ENCODE peak calls at places on chromosome 1, in five cellular contexts. E, M, T, H and B are unnamed samples.
A peak's percentile ranks its signal among the peaks of the same experiment; 100 is the strongest.

GRCh38 chr1:56400526-56400925 is 178.8 kb downstream of the PLPP3 start:
- DNase-seq in E (no peak), M (no peak), T (no peak), H (no peak), B (no peak)

GRCh38 chr1:86207323-86207722 is 50.8 kb upstream of the COL24A1 start:
- DNase-seq in E (no peak), M (no peak), T (no peak), H (no peak), B (peak; percentile 4)

GRCh38 chr1:172449585-172450523 is 6.0 kb upstream of the PIGC start:
- DNase-seq in E (peak; percentile 83), M (peak; percentile 85), T (peak; percentile 93), H (no peak), B (peak; percentile 70)

GRCh38 chr1:2298685-2299673 is 70.9 kb downstream of the SKI start:
- DNase-seq in E (no peak), M (no peak), T (no peak), H (no peak), B (no peak)

GRCh38 chr1:46527474-46528296 is 23.8 kb downstream of the KNCN start:
- DNase-seq in E (peak; percentile 87), M (peak; percentile 45), T (peak; percentile 90), H (no peak), B (peak; percentile 64)

GRCh38 chr1:221093903-221094865 is 214.9 kb downstream of the HLX start:
- DNase-seq in E (no peak), M (no peak), T (peak; percentile 10), H (no peak), B (no peak)

GRCh38 chr1:183840140-183840539 is 35.2 kb downstream of the RGL1 start:
- DNase-seq in E (no peak), M (no peak), T (no peak), H (no peak), B (no peak)

GRCh38 chr1:17404034-17404671 is 32.2 kb downstream of the PADI6 start:
- DNase-seq in E (no peak), M (no peak), T (no peak), H (no peak), B (no peak)

GRCh38 chr1:242523968-242524570 is 428 bp downstream of the PLD5 start:
- DNase-seq in E (peak; percentile 51), M (no peak), T (peak; percentile 90), H (no peak), B (peak; percentile 70)

DNA sequence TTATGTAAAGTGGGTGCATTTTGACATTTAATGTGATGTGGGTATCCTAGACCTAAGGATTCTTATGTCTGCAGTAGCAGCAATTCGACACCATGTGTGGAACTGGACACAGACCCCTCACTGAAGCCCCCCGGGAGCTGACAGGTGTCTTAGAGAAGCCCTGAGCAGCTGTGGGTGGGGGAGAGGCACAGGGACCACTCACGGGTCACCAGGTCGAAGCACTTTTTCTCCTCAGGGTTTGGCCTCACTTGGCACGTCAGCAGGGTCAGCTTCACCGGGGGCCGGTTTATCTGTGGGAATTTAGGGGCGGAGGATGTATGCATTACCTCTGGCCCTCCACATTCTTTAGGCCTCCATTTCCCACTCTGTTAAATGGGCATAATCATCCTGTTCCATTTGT is 14.0 kb upstream of the TCEA3 start:
- DNase-seq in E (no peak), M (no peak), T (no peak), H (no peak), B (no peak)
- TF ChIP-seq JUNB in E (no peak), M (no peak), T (no peak), H (no peak), B (no peak)

GRCh38 chr1:152954436-152954835 is 7.4 kb downstream of the SPRR5 start:
- DNase-seq in E (no peak), M (no peak), T (no peak), H (no peak), B (no peak)
- TF ChIP-seq JUNB in E (no peak), M (no peak), T (no peak), H (no peak), B (no peak)

DNA sequence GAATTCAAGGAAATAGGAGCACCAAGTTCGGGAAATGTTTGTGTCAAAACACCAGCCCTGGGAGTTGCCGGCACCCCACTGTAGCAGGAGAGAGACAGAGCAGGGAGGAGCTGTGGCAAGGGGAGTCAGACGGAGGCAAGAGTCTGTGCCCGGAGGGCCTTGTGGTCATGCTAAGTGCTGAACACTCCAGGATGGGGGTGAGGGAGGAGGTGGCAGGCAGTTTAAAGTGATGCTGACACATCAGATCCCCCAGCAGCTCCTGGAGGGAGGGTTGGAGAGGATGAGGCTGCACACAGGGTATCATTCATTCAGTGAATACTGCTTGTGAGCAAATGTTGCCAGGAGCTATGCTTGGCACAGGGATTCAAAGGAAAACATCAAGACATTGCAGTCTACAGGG is 150.3 kb upstream of the ETV3 start:
- DNase-seq in E (no peak), M (no peak), T (no peak), H (no peak), B (no peak)
- TF ChIP-seq JUNB in E (no peak), M (no peak), T (no peak), H (no peak), B (no peak)

DNA sequence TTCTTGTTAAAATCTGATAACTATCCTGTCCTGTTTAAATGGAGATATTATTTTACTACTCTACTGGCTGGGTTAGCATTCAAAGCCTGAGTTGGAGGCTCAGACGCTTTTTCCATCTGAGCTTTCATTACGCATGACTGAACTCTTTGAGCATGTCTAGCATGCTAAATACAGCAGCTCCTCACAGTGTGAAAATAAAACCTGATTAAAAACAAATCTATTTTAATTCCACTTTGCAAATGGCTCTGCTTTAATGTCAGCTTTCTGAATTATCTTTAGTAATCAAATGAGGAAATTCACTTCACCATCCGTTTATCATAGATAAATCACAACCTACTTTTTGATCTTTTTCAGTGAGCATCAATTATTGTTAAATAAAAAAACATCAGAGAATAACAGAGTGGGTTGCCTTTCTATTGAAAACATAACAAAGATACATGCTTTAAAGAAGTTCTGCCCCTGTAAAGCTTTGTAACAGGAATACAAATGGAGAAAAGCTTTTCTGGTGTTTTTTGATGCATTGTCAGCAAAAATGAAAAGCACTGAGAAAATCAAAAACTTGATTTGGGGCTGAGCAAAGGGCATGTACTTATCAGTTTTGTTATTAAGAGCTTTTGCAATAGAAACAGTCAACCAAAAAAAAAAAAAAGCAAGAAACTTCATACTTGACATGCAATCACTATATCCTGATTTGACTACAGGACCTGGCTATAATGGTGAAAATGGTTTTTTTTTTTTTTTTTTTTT is 3.5 kb upstream of the SPEN start:
- DNase-seq in E (no peak), M (no peak), T (no peak), H (no peak), B (no peak)
- TF ChIP-seq JUNB in E (no peak), M (no peak), T (no peak), H (peak; percentile 10), B (no peak)

DNA sequence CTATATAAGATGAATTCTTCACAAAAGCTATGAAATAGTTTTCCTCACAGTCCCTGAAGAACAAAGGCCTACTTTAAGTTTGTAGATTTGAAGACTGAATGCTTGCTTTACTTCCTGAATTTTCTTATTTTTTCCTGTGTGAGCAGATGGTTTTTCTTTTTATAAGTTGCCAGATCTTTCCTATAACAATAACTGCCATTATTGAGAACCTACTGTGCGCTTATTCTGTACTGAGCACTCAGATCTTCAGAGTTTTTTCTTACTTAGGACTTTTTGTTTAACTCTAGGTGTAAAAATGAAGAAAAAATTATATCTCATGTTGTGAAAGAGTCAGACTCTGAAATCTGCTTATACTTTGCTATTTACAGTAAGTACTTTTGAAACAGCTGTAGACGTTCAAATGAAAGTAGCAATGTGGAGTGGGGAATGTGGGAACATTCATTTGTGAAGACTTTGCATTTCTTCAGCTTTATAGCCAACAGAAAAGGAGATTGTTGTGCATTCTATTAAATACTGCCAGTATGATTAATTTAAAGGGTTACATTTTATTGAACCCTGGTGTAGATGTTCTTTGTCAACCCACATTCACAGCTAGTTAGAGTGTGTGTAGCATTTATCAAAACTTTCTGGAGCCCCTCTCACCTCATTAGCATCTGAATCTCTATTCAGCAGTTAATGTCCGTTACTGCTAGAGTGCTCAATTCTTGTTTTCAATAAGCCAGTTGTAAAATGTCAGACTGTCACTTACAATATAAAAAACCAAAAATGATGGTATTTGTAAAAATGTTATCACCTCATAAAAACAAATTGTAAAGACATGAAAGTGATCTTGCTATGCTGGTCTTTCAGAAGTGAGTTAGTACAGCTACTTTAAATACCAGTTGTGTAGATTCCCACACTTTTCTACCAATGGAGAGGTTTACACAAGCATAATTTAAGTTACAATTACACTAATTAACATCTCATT is 29.0 kb downstream of the NFIA start:
- DNase-seq in E (no peak), M (no peak), T (no peak), H (no peak), B (no peak)
- TF ChIP-seq JUNB in E (no peak), M (no peak), T (no peak), H (no peak), B (no peak)